ENCODE peak calls at places on chromosomes 13 and 19, in seven cellular contexts. C is H1, G is GM12891, N is HepG2, B is K562, E is GM12878, Z is SK-N-SH. J is an unnamed sample.

GRCh38 chr19:13208131-13208963 is 58.1 kb downstream of the IER2 start:
- DNase-seq in B (no peak), E (peak; percentile 77), N (no peak), Z (no peak), G (peak; percentile 78), C (no peak), J (peak; percentile 76)

GRCh38 chr19:11421607-11422098 is 2.5 kb upstream of the RGL3 start:
- DNase-seq in Z (peak; percentile 77), E (no peak), G (no peak), B (peak; percentile 85), C (peak; percentile 70), N (no peak), J (peak; percentile 70)

GRCh38 chr19:12611361-12611699 is 610 bp downstream of the ZNF791 start:
- DNase-seq in E (no peak), N (peak; percentile 70), C (no peak), Z (peak; percentile 81), B (no peak), G (no peak), J (no peak)

GRCh38 chr19:18440421-18440877 is 2.5 kb upstream of the ISYNA1 start:
- DNase-seq in C (no peak), B (no peak), N (peak; percentile 57), E (no peak), G (peak; percentile 50), Z (peak; percentile 64), J (no peak)

GRCh38 chr19:43960411-43960810 is 9.4 kb downstream of the ZNF221 start:
- DNase-seq in E (no peak), B (no peak), Z (no peak), N (no peak), G (no peak), C (no peak), J (no peak)

GRCh38 chr19:55563261-55563690 is 17.4 kb downstream of the ZNF579 start:
- DNase-seq in G (no peak), C (no peak), N (no peak), Z (peak; percentile 46), B (no peak), E (no peak), J (no peak)

GRCh38 chr13:77696863-77697207 is 652 bp upstream of the SLAIN1 start:
- DNase-seq in G (no peak), C (no peak), B (no peak), Z (no peak), N (no peak), E (no peak), J (no peak)

GRCh38 chr19:571127-571974 is 1.0 kb upstream of the BSG start:
- DNase-seq in E (peak; percentile 25), C (no peak), Z (no peak), B (peak; percentile 55), N (peak; percentile 61), G (no peak), J (no peak)

GRCh38 chr13:46580362-46580839 is 27.4 kb downstream of the LRCH1 start:
- DNase-seq in G (no peak), E (peak; percentile 75), B (no peak), C (no peak), Z (no peak), N (no peak), J (no peak)

GRCh38 chr19:45952691-45953505 is 20.8 kb downstream of the NOVA2 start:
- DNase-seq in Z (peak; percentile 55), B (peak; percentile 88), N (no peak), G (no peak), C (peak; percentile 81), E (no peak), J (no peak)

GRCh38 chr13:25682221-25682620 is 310.4 kb downstream of the ATP8A2 start:
- DNase-seq in C (no peak), B (no peak), Z (no peak), G (no peak), E (no peak), N (no peak), J (no peak)

GRCh38 chr19:16022251-16022650 is 54.0 kb upstream of the TPM4 start:
- DNase-seq in C (no peak), E (no peak), G (no peak), B (no peak), Z (no peak), N (no peak), J (no peak)
- TF ChIP-seq POLR2AphosphoS5 in C (no peak), E (no peak), G (no peak), B (no peak), Z (no peak), N (no peak), J (no peak)

GRCh38 chr13:113920173-113920572 is 53.7 kb downstream of the C13orf46 start:
- DNase-seq in G (no peak), N (no peak), E (no peak), Z (no peak), C (no peak), B (no peak), J (no peak)
- TF ChIP-seq TAF1 in G (no peak), N (no peak), E (no peak), Z (no peak), C (no peak), B (no peak), J (no peak)

GRCh38 chr19:2722541-2723344 is 1.6 kb upstream of the DIRAS1 start:
- DNase-seq in N (no peak), B (peak; percentile 65), Z (peak; percentile 30), C (no peak), E (no peak), G (no peak), J (peak; percentile 27)
- TF ChIP-seq POLR2AphosphoS5 in N (no peak), B (no peak), Z (no peak), C (no peak), E (no peak), G (no peak), J (no peak)

GRCh38 chr13:53342623-53343022 is 314.0 kb downstream of the OLFM4 start:
- DNase-seq in N (no peak), C (no peak), G (no peak), B (no peak), Z (no peak), E (no peak), J (no peak)
- TF ChIP-seq TAF1 in N (no peak), C (no peak), G (no peak), B (no peak), Z (no peak), E (no peak), J (no peak)

DNA sequence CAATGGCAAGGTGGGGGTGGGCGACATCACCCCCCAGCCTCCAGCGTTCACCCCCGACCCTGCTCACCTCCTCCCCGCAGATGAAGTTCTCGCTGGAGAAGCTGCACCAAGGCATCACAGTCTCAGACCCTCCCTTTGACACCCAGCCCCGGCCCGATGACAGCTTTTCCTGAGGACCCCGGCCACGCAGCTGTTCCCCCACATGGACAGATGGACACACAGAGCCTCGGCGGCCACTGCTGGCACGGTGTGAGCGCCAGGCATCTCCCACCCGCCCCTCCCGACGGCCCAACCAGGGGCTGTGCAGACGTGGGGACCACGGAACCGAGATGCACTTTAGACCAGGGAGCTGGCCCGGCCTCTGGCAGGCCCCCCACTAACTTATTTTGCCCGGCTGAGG is 4.3 kb upstream of the SCN1B start:
- DNase-seq in C (no peak), G (no peak), N (no peak), B (no peak), E (no peak), Z (no peak), J (no peak)
- TF ChIP-seq POLR2AphosphoS5 in C (peak; percentile 7), G (no peak), N (no peak), B (no peak), E (no peak), Z (no peak), J (no peak)

GRCh38 chr19:4613258-4613751 is 26.0 kb upstream of the TNFAIP8L1 start:
- DNase-seq in E (no peak), C (no peak), B (no peak), N (no peak), Z (no peak), G (no peak), J (no peak)
- TF ChIP-seq TAF1 in E (no peak), C (no peak), B (no peak), N (no peak), Z (no peak), G (no peak), J (no peak)

DNA sequence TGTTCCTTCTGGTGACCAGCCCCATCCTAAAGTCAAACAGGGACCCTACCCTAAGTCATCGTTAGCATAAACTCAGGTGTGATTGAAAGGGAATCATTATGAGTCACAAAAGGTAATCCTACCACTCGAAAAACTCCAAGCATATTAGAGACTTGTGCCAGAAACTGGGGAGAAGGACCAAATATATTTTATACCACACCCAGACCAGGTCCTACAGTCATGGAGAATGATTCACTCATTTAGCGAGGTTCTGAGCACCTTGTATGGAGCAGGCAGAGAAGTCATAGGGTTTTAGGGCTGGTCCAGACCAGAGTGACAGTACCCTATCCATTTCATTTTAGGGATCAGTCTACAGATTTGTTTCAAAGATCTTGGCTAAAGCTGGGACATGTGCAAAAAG is 149.5 kb downstream of the SLC7A1 start:
- DNase-seq in E (no peak), B (no peak), Z (no peak), G (no peak), N (no peak), C (no peak), J (no peak)
- TF ChIP-seq POLR2AphosphoS5 in E (no peak), B (no peak), Z (no peak), G (no peak), N (no peak), C (no peak), J (no peak)

GRCh38 chr13:85806553-85807175 is 7.4 kb upstream of the SLITRK6 start:
- DNase-seq in B (peak; percentile 4), G (no peak), C (no peak), E (no peak), N (peak; percentile 41), Z (peak; percentile 17), J (no peak)
- TF ChIP-seq TAF1 in B (no peak), G (no peak), C (no peak), E (no peak), N (no peak), Z (no peak), J (no peak)

GRCh38 chr13:70814684-70815083 is 706.4 kb upstream of the KLHL1 start:
- DNase-seq in G (no peak), N (no peak), Z (no peak), C (no peak), E (no peak), B (no peak), J (no peak)
- TF ChIP-seq POLR2AphosphoS5 in G (no peak), N (no peak), Z (no peak), C (no peak), E (no peak), B (no peak), J (no peak)

J was measured in GM12892.